ENCODE peak calls at places on chromosomes 2 and 18, in four cellular contexts. S is K562, Z is GM12878, C is HepG2. U is an unnamed sample.

GRCh38 chr2:241842620-241843211 is 16.0 kb downstream of the PDCD1 start:
- DNase-seq in C (no peak), S (no peak), Z (no peak), U (no peak)

GRCh38 chr2:239263231-239263936 is 137.4 kb downstream of the HDAC4 start:
- DNase-seq in C (no peak), Z (no peak), S (no peak), U (no peak)

GRCh38 chr2:134334542-134335353 is 80.9 kb downstream of the MGAT5 start:
- DNase-seq in Z (no peak), S (no peak), C (no peak), U (no peak)

GRCh38 chr2:165778653-165779451 is 15.2 kb downstream of the GALNT3 start:
- DNase-seq in C (peak; percentile 41), S (peak; percentile 14), Z (no peak), U (peak; percentile 19)

GRCh38 chr2:83650897-83651296 is 808.2 kb downstream of the SUCLG1 start:
- DNase-seq in S (no peak), Z (no peak), C (no peak), U (no peak)

GRCh38 chr2:241534701-241535375 is 23.7 kb upstream of the BOK start:
- DNase-seq in S (no peak), C (no peak), Z (no peak), U (no peak)

GRCh38 chr2:64324746-64325410 is 129.1 kb upstream of the LGALSL start:
- DNase-seq in C (no peak), Z (no peak), S (no peak), U (no peak)

GRCh38 chr2:126771094-126771493 is 115.1 kb downstream of the GYPC start:
- DNase-seq in C (no peak), S (no peak), Z (no peak), U (no peak)

GRCh38 chr2:172179045-172179742 is 76.5 kb upstream of the DLX2 start:
- DNase-seq in C (no peak), Z (no peak), S (no peak), U (no peak)

GRCh38 chr18:44130365-44130942 is 550.2 kb upstream of the SETBP1 start:
- DNase-seq in Z (no peak), S (peak; percentile 8), C (peak; percentile 10), U (peak; percentile 21)

GRCh38 chr2:100114011-100114433 is 28.4 kb downstream of the AFF3 start:
- DNase-seq in C (no peak), S (no peak), Z (no peak), U (no peak)

GRCh38 chr2:17479875-17480274 is 38.4 kb downstream of the RAD51AP2 start:
- DNase-seq in S (no peak), Z (no peak), C (peak; percentile 96), U (no peak)

GRCh38 chr2:226873051-226873620 is 37.3 kb downstream of the RHBDD1 start:
- DNase-seq in Z (no peak), S (peak; percentile 13), C (no peak), U (no peak)

GRCh38 chr2:40403233-40403841 is 48.6 kb downstream of the SLC8A1 start:
- DNase-seq in Z (no peak), S (no peak), C (no peak), U (no peak)

GRCh38 chr2:98308068-98308467 is 38.2 kb upstream of the CNGA3 start:
- DNase-seq in S (no peak), C (no peak), Z (no peak), U (no peak)

GRCh38 chr18:26840965-26841364 is 24.5 kb downstream of the AQP4 start:
- DNase-seq in Z (no peak), C (peak; percentile 35), S (no peak), U (no peak)

GRCh38 chr2:290090-290722 is 2.3 kb upstream of the ALKAL2 start:
- DNase-seq in C (peak; percentile 76), Z (no peak), S (peak; percentile 83), U (no peak)
- TF ChIP-seq FOXK2 in C (no peak), Z (no peak), S (no peak), U (no peak)

GRCh38 chr18:57062841-57063240 is 84.0 kb upstream of the BOD1L2 start:
- DNase-seq in S (no peak), C (no peak), Z (no peak), U (no peak)
- TF ChIP-seq FOXM1 in S (no peak), C (no peak), Z (no peak), U (no peak)

GRCh38 chr2:145654156-145654555 is 1134.2 kb upstream of the ZEB2 start:
- DNase-seq in C (no peak), S (no peak), Z (no peak), U (no peak)

GRCh38 chr2:145652546-145652945 is 1132.6 kb upstream of the ZEB2 start:
- DNase-seq in S (no peak), Z (no peak), C (no peak), U (no peak)

GRCh38 chr2:145652051-145652450 is 1132.1 kb upstream of the ZEB2 start:
- DNase-seq in S (no peak), C (no peak), Z (no peak), U (no peak)

GRCh38 chr2:145653553-145653952 is 1133.6 kb upstream of the ZEB2 start:
- DNase-seq in C (no peak), Z (no peak), S (no peak), U (no peak)

GRCh38 chr2:145652992-145653545 is 1133.2 kb upstream of the ZEB2 start:
- DNase-seq in Z (no peak), S (no peak), C (no peak), U (no peak)
- TF ChIP-seq FOXK2 in Z (no peak), S (no peak), C (no peak), U (no peak)

DNA sequence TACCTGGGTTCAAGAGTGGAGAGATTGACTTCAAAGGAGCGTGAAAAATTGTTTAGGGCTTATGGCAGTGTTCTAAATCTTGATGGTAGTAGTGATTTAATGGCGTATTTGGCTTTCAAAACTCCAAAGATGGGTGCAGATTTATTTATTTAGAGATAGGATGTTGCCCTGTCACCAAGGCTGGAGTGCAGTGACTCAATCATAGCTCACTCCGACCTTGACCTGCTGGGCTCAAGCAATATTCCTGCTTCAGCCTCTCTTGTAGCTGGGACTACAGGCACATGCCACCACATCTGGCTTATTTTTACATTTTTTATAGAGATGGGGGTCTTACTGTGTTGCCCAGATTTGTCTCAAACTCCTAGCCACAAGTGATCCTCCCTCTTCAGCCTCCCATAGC is 52.5 kb downstream of the FAM117B start:
- DNase-seq in Z (no peak), S (no peak), C (peak; percentile 71), U (no peak)
- TF ChIP-seq FOXM1 in Z (no peak), S (no peak), C (no peak), U (no peak)

DNA sequence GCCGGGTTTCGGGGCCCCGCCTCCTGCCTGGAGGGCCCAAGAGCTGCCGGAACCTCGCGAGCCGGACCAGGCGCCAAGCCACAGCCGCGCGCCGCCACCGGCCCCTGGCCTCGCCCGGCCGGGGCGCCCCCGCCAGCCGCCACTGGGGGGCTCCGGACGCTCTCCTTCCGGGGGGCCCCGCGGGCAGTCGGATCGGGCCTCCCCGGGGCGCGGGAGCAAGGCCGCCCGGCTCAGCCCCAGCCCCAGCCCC is 17.4 kb upstream of the HAAO start:
- DNase-seq in S (peak; percentile 88), Z (no peak), C (peak; percentile 79), U (peak; percentile 77)
- TF ChIP-seq FOXK2 in S (no peak), Z (no peak), C (no peak), U (no peak)

GRCh38 chr2:67135201-67135600 is 261.9 kb upstream of the ETAA1 start:
- DNase-seq in S (no peak), C (no peak), Z (no peak), U (no peak)
- TF ChIP-seq FOXM1 in S (no peak), C (no peak), Z (no peak), U (no peak)

GRCh38 chr2:118255301-118255700 is 167.0 kb downstream of the INSIG2 start:
- DNase-seq in Z (no peak), S (no peak), C (no peak), U (no peak)
- TF ChIP-seq FOXK2 in Z (no peak), S (no peak), C (no peak), U (no peak)